ENCODE peak calls at places on chromosome 5, in four cellular contexts. H, M, C and N are unnamed samples.
A peak's percentile ranks its signal among the peaks of the same experiment; 100 is the strongest.

GRCh38 chr5:168174376-168174775 is 117.1 kb upstream of the WWC1 start:
- DNase-seq in M (no peak), H (no peak), C (no peak), N (no peak)

GRCh38 chr5:97042981-97043380 is 99.4 kb downstream of the LIX1 start:
- DNase-seq in C (no peak), M (no peak), H (no peak), N (no peak)

GRCh38 chr5:146448783-146449519 is 1.8 kb downstream of the TCERG1 start:
- DNase-seq in H (no peak), M (no peak), C (no peak), N (no peak)

GRCh38 chr5:132086277-132086794 is 12.7 kb downstream of the CSF2 start:
- DNase-seq in M (peak; percentile 53), H (no peak), C (no peak), N (peak; percentile 91)

GRCh38 chr5:142881076-142881466 is 110.9 kb downstream of the ARHGAP26 start:
- DNase-seq in H (no peak), C (no peak), M (no peak), N (no peak)

GRCh38 chr5:141488591-141489478 is at the start of gene PCDHGC5:
- DNase-seq in C (no peak), M (no peak), H (no peak), N (no peak)

GRCh38 chr5:172728481-172729241 is 42.3 kb downstream of the DUSP1 start:
- DNase-seq in C (no peak), M (no peak), H (no peak), N (no peak)

GRCh38 chr5:160508780-160509361 is 87.2 kb downstream of the PTTG1 start:
- DNase-seq in C (peak; percentile 77), M (peak; percentile 85), H (peak; percentile 57), N (peak; percentile 62)

GRCh38 chr5:132941331-132941730 is 22.1 kb downstream of the AFF4 start:
- DNase-seq in H (no peak), C (no peak), M (no peak), N (no peak)

GRCh38 chr5:84634256-84634655 is 249.6 kb upstream of the EDIL3 start:
- DNase-seq in C (no peak), M (no peak), H (no peak), N (peak; percentile 44)

DNA sequence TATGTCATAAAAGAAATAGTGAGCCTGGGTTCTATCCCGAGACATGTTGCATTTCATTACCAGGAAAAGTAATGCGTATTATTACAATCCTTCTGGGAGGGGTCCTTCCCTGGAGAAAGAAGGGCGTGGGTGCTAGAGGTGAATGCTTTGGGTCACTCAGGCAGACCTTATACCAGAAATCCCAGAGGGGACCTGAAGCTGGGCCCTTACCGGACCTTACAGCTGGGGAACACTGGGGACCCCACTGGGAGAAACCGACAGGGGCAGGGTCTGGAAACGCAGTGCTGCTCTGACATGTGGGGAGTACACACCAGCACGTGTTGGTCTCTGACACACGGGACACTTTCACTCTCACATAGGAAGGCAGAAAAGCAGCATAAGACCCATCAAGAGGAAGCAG is 71.3 kb downstream of the LMNB1 start:
- DNase-seq in H (no peak), C (no peak), M (no peak), N (no peak)
- H3K4me1 ChIP-seq in H (peaks cover 41% of the 10 kb centered on the region), C (peaks cover 43% of the 10 kb centered on the region), M (peaks cover 31% of the 10 kb centered on the region), N (peaks cover 7% of the 10 kb centered on the region)

GRCh38 chr5:10329421-10329807 is 21.7 kb upstream of the CMBL start:
- DNase-seq in M (no peak), H (no peak), C (no peak), N (no peak)

GRCh38 chr5:10331341-10331796 is 22.1 kb upstream of the MARCHF6 start:
- DNase-seq in H (no peak), C (no peak), M (no peak), N (no peak)

GRCh38 chr5:10329808-10330481 is 22.2 kb upstream of the CMBL start:
- DNase-seq in C (no peak), H (no peak), M (no peak), N (no peak)

GRCh38 chr5:10330511-10331105 is 22.9 kb upstream of the MARCHF6 start:
- DNase-seq in H (no peak), M (no peak), C (no peak), N (no peak)

DNA sequence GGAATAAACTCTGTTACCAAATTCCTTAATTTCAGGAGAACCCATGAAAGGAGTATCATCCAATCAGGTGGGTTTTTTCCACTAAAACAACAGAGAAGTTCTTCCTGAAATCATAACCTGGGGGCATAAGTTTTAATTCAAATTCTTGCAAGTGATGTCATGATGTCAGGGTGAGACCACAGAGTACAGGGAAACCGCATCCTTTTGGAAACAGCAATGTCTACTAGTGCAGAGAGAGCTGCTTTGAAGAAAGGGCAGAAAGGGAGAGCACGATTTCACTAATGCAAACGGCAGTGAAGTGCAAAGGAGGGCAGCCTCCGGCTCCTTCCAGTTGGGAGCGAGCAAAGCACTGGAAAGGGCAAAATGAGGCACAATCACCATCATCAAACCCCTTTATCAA is 20.6 kb upstream of the CMBL start:
- DNase-seq in C (no peak), M (no peak), H (no peak), N (no peak)
- H3K4me1 ChIP-seq in C (peaks cover 4% of the 10 kb centered on the region), M (peaks cover 26% of the 10 kb centered on the region), H (no peaks in the 10 kb centered on the region), N (peaks cover 9% of the 10 kb centered on the region)

GRCh38 chr5:14206028-14206725 is 63.0 kb downstream of the TRIO start:
- DNase-seq in H (no peak), C (no peak), M (no peak), N (no peak)
- H3K4me1 ChIP-seq in H (no peaks in the 10 kb centered on the region), C (no peaks in the 10 kb centered on the region), M (no peaks in the 10 kb centered on the region), N (peaks cover 25% of the 10 kb centered on the region)

GRCh38 chr5:60545526-60545925 is 154.4 kb downstream of the DEPDC1B start:
- DNase-seq in M (no peak), C (no peak), H (no peak), N (no peak)

GRCh38 chr5:60541980-60542379 is 158.0 kb downstream of the DEPDC1B start:
- DNase-seq in H (no peak), M (no peak), C (no peak), N (no peak)

GRCh38 chr5:60538955-60539866 is 160.8 kb downstream of the DEPDC1B start:
- DNase-seq in C (no peak), H (no peak), M (no peak), N (no peak)

GRCh38 chr5:60544162-60544561 is 155.8 kb downstream of the DEPDC1B start:
- DNase-seq in C (no peak), M (no peak), H (no peak), N (no peak)

DNA sequence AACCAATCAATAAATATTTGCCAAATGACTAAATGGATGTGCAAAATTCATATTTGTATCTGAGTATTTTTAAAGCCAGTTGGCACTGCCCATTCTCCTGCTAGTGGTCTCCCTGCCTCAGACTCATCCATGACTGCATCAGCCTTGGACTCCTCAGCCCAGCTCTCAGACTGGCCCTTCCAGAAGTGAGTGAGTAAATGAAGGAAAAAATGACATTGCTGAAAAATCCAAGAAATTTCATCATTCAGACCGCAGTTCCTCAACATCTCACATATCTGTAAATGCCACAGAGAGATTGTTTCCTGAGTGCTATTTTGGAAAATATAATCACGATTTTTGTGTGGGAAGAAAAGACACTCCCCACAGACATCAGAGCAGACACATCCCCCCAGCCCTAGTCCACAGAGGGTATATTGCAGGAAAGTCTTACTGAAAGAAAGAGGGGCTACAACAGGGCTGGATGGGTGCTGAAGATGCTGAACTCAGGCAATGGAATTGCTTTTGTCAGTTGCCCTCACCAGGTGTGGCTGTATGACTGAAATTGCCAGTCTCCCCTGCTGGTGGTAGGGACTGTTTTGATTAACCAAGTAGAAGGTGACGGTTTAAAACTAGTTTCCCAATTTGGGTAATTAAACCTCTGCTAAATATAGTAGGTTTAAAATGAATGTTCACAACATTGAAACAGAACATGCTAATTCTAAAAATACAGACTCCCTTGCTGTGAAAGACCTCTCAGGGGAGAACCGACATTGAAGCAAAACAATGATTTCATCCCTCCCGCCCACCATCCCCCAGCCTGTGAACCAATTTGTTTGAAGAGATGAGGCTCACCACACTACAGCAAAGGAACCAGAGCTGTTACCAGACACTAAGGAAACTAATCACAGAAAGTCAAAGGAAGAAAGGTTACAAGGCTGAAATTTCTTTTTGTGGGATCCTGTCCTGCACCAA is 158.8 kb downstream of the DEPDC1B start:
- DNase-seq in M (no peak), H (no peak), C (no peak), N (no peak)
- H3K4me1 ChIP-seq in M (no peaks in the 10 kb centered on the region), H (no peaks in the 10 kb centered on the region), C (no peaks in the 10 kb centered on the region), N (no peaks in the 10 kb centered on the region)